ENCODE peak calls at places on chromosomes 3 and 15, in seven cellular contexts. One of them, this sample, is unnamed.

GRCh38 chr3:139308156-139309017 is 35.4 kb upstream of the MRPS22 start:
- DNase-seq in HCT116: no peak
- DNase-seq in Peyer's patch: no peak
- DNase-seq in adrenal gland: no peak
- DNase-seq in tibial nerve: no peak
- DNase-seq in HepG2: no peak
- DNase-seq in OCI-LY7: no peak
- DNase-seq in this sample: no peak

GRCh38 chr3:16410659-16411058 is 102.8 kb downstream of the RFTN1 start:
- DNase-seq in HCT116: no peak
- DNase-seq in Peyer's patch: no peak
- DNase-seq in adrenal gland: no peak
- DNase-seq in tibial nerve: no peak
- DNase-seq in HepG2: no peak
- DNase-seq in OCI-LY7: no peak
- DNase-seq in this sample: no peak

GRCh38 chr3:172708905-172709775 is 1.7 kb downstream of the NCEH1 start:
- DNase-seq in HCT116: no peak
- DNase-seq in Peyer's patch: no peak
- DNase-seq in adrenal gland: no peak
- DNase-seq in tibial nerve: no peak
- DNase-seq in HepG2: no peak
- DNase-seq in OCI-LY7: no peak
- DNase-seq in this sample: no peak

GRCh38 chr3:122621112-122621511 is 43.7 kb downstream of the PARP15 start:
- DNase-seq in HCT116: no peak
- DNase-seq in Peyer's patch: no peak
- DNase-seq in adrenal gland: no peak
- DNase-seq in tibial nerve: no peak
- DNase-seq in HepG2: no peak
- DNase-seq in OCI-LY7: peak
- DNase-seq in this sample: no peak

GRCh38 chr15:77674327-77674726 is 41.6 kb upstream of the LINGO1 start:
- DNase-seq in HCT116: no peak
- DNase-seq in Peyer's patch: no peak
- DNase-seq in adrenal gland: no peak
- DNase-seq in tibial nerve: no peak
- DNase-seq in HepG2: no peak
- DNase-seq in OCI-LY7: no peak
- DNase-seq in this sample: no peak

GRCh38 chr15:77013786-77014136 is 18.8 kb downstream of the PSTPIP1 start:
- DNase-seq in HCT116: peak
- DNase-seq in Peyer's patch: no peak
- DNase-seq in adrenal gland: no peak
- DNase-seq in tibial nerve: no peak
- DNase-seq in HepG2: no peak
- DNase-seq in OCI-LY7: no peak
- DNase-seq in this sample: no peak

GRCh38 chr3:61449327-61450040 is 111.9 kb upstream of the PTPRG start:
- DNase-seq in HCT116: no peak
- DNase-seq in Peyer's patch: no peak
- DNase-seq in adrenal gland: no peak
- DNase-seq in tibial nerve: no peak
- DNase-seq in HepG2: no peak
- DNase-seq in OCI-LY7: no peak
- DNase-seq in this sample: no peak

GRCh38 chr15:39140060-39140604 is 440.7 kb upstream of the THBS1 start:
- DNase-seq in HCT116: no peak
- DNase-seq in Peyer's patch: no peak
- DNase-seq in adrenal gland: peak
- DNase-seq in tibial nerve: no peak
- DNase-seq in HepG2: peak
- DNase-seq in OCI-LY7: no peak
- DNase-seq in this sample: no peak

GRCh38 chr3:52636673-52637072 is 49.0 kb downstream of the PBRM1 start:
- DNase-seq in HCT116: peak
- DNase-seq in Peyer's patch: no peak
- DNase-seq in adrenal gland: no peak
- DNase-seq in tibial nerve: no peak
- DNase-seq in HepG2: no peak
- DNase-seq in OCI-LY7: no peak
- DNase-seq in this sample: no peak

GRCh38 chr3:38281895-38282686 is at the start of gene SLC22A14:
- DNase-seq in HCT116: no peak
- DNase-seq in Peyer's patch: no peak
- DNase-seq in adrenal gland: no peak
- DNase-seq in tibial nerve: no peak
- DNase-seq in HepG2: peak
- DNase-seq in OCI-LY7: no peak
- DNase-seq in this sample: no peak

GRCh38 chr3:194532591-194532990 is 45.8 kb upstream of the ATP13A3 start:
- DNase-seq in HCT116: no peak
- DNase-seq in Peyer's patch: no peak
- DNase-seq in adrenal gland: no peak
- DNase-seq in tibial nerve: no peak
- DNase-seq in HepG2: no peak
- DNase-seq in OCI-LY7: no peak
- DNase-seq in this sample: no peak

GRCh38 chr3:101675709-101676218 is 1.2 kb downstream of the ZBTB11 start:
- DNase-seq in HCT116: no peak
- DNase-seq in Peyer's patch: no peak
- DNase-seq in adrenal gland: peak
- DNase-seq in tibial nerve: peak
- DNase-seq in HepG2: no peak
- DNase-seq in OCI-LY7: peak
- DNase-seq in this sample: no peak

GRCh38 chr3:176971613-176972174 is 225.6 kb downstream of the TBL1XR1 start:
- DNase-seq in HCT116: no peak
- DNase-seq in Peyer's patch: no peak
- DNase-seq in adrenal gland: no peak
- DNase-seq in tibial nerve: no peak
- DNase-seq in HepG2: no peak
- DNase-seq in OCI-LY7: no peak
- DNase-seq in this sample: no peak

GRCh38 chr3:184741798-184742675 is 30.2 kb upstream of the MAGEF1 start:
- DNase-seq in HCT116: no peak
- DNase-seq in Peyer's patch: no peak
- DNase-seq in adrenal gland: no peak
- DNase-seq in tibial nerve: no peak
- DNase-seq in HepG2: no peak
- DNase-seq in OCI-LY7: no peak
- DNase-seq in this sample: no peak

GRCh38 chr15:57640935-57641682 is 49.4 kb downstream of the MYZAP start:
- DNase-seq in HCT116: no peak
- DNase-seq in Peyer's patch: no peak
- DNase-seq in adrenal gland: no peak
- DNase-seq in tibial nerve: no peak
- DNase-seq in HepG2: peak
- DNase-seq in OCI-LY7: peak
- DNase-seq in this sample: no peak

GRCh38 chr3:194337965-194338753 is 13.0 kb downstream of the CPN2 start:
- DNase-seq in HCT116: no peak
- DNase-seq in Peyer's patch: no peak
- DNase-seq in adrenal gland: no peak
- DNase-seq in tibial nerve: no peak
- DNase-seq in HepG2: no peak
- DNase-seq in OCI-LY7: no peak
- DNase-seq in this sample: no peak

GRCh38 chr3:46368569-46368968 is 2.2 kb upstream of the CCR5 start:
- DNase-seq in HCT116: no peak
- DNase-seq in Peyer's patch: no peak
- DNase-seq in adrenal gland: peak
- DNase-seq in tibial nerve: peak
- DNase-seq in HepG2: no peak
- DNase-seq in OCI-LY7: peak
- DNase-seq in this sample: no peak

GRCh38 chr15:90241343-90242192 is 7.6 kb downstream of the GDPGP1 start:
- DNase-seq in HCT116: no peak
- DNase-seq in Peyer's patch: no peak
- DNase-seq in adrenal gland: peak
- DNase-seq in tibial nerve: no peak
- DNase-seq in HepG2: no peak
- DNase-seq in OCI-LY7: no peak
- DNase-seq in this sample: no peak

GRCh38 chr3:155233213-155233612 is 60.3 kb downstream of the STRIT1 start:
- DNase-seq in HCT116: no peak
- DNase-seq in Peyer's patch: no peak
- DNase-seq in adrenal gland: peak
- DNase-seq in tibial nerve: peak
- DNase-seq in HepG2: no peak
- DNase-seq in OCI-LY7: no peak
- DNase-seq in this sample: peak

GRCh38 chr3:62028236-62028635 is 345.1 kb downstream of the FEZF2 start:
- DNase-seq in HCT116: no peak
- DNase-seq in Peyer's patch: no peak
- DNase-seq in adrenal gland: no peak
- DNase-seq in tibial nerve: no peak
- DNase-seq in HepG2: no peak
- DNase-seq in OCI-LY7: no peak
- DNase-seq in this sample: no peak

GRCh38 chr3:18758047-18758704 is 333.0 kb upstream of the SATB1 start:
- DNase-seq in HCT116: peak
- DNase-seq in Peyer's patch: no peak
- DNase-seq in adrenal gland: no peak
- DNase-seq in tibial nerve: peak
- DNase-seq in HepG2: peak
- DNase-seq in OCI-LY7: peak
- DNase-seq in this sample: no peak

GRCh38 chr3:94336076-94336741 is 273.3 kb downstream of the NSUN3 start:
- DNase-seq in HCT116: peak
- DNase-seq in Peyer's patch: no peak
- DNase-seq in adrenal gland: no peak
- DNase-seq in tibial nerve: no peak
- DNase-seq in HepG2: peak
- DNase-seq in OCI-LY7: peak
- DNase-seq in this sample: no peak

GRCh38 chr3:46931631-46932441 is 44.7 kb downstream of the CCDC12 start:
- DNase-seq in HCT116: no peak
- DNase-seq in Peyer's patch: peak
- DNase-seq in adrenal gland: peak
- DNase-seq in tibial nerve: peak
- DNase-seq in HepG2: peak
- DNase-seq in OCI-LY7: no peak
- DNase-seq in this sample: peak

GRCh38 chr3:40990062-40990456 is 209.2 kb upstream of the CTNNB1 start:
- DNase-seq in HCT116: no peak
- DNase-seq in Peyer's patch: no peak
- DNase-seq in adrenal gland: no peak
- DNase-seq in tibial nerve: no peak
- DNase-seq in HepG2: no peak
- DNase-seq in OCI-LY7: no peak
- DNase-seq in this sample: no peak

GRCh38 chr15:101012326-101013040 is 93.3 kb downstream of the LRRK1 start:
- DNase-seq in HCT116: no peak
- DNase-seq in Peyer's patch: no peak
- DNase-seq in adrenal gland: no peak
- DNase-seq in tibial nerve: peak
- DNase-seq in HepG2: no peak
- DNase-seq in OCI-LY7: no peak
- DNase-seq in this sample: no peak

GRCh38 chr3:58358092-58358491 is 25.4 kb downstream of the PXK start:
- DNase-seq in HCT116: no peak
- DNase-seq in Peyer's patch: no peak
- DNase-seq in adrenal gland: no peak
- DNase-seq in tibial nerve: no peak
- DNase-seq in HepG2: no peak
- DNase-seq in OCI-LY7: no peak
- DNase-seq in this sample: no peak
- TF ChIP-seq CTCF in HCT116: no peak
- TF ChIP-seq CTCF in Peyer's patch: no peak
- TF ChIP-seq CTCF in adrenal gland: no peak
- TF ChIP-seq CTCF in tibial nerve: no peak
- TF ChIP-seq CTCF in HepG2: no peak
- TF ChIP-seq CTCF in OCI-LY7: peak
- TF ChIP-seq CTCF in this sample: no peak

DNA sequence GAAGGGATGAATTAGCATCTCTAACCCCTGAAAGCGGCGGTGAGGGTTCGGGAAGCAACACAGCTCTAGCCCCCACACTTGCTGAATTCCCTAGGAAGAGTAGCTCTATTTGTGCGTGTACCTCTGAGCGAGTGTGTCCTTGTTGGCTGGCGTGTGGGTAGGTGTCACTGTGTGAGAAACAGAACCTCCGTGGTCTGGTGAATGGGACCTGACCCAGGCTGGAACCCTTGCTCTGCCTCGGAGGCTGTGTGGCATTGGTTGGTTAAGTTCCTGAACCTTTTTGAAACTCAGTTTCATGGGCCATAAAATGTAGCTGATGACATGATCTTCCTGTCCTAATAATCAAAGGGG is 414 bp upstream of the TMEM115 start:
- DNase-seq in HCT116: no peak
- DNase-seq in Peyer's patch: no peak
- DNase-seq in adrenal gland: no peak
- DNase-seq in tibial nerve: no peak
- DNase-seq in HepG2: no peak
- DNase-seq in OCI-LY7: no peak
- DNase-seq in this sample: no peak
- H3K27ac ChIP-seq in HCT116: no peak
- H3K27ac ChIP-seq in Peyer's patch: peak
- H3K27ac ChIP-seq in adrenal gland: no peak
- H3K27ac ChIP-seq in tibial nerve: no peak
- H3K27ac ChIP-seq in HepG2: no peak
- H3K27ac ChIP-seq in OCI-LY7: no peak
- H3K27ac ChIP-seq in this sample: peak

GRCh38 chr3:43690400-43691119 is at the start of gene ABHD5:
- DNase-seq in HCT116: peak
- DNase-seq in Peyer's patch: peak
- DNase-seq in adrenal gland: peak
- DNase-seq in tibial nerve: peak
- DNase-seq in HepG2: peak
- DNase-seq in OCI-LY7: peak
- DNase-seq in this sample: peak

GRCh38 chr3:43689766-43690399 is 855 bp upstream of the ABHD5 start:
- DNase-seq in HCT116: no peak
- DNase-seq in Peyer's patch: no peak
- DNase-seq in adrenal gland: no peak
- DNase-seq in tibial nerve: no peak
- DNase-seq in HepG2: no peak
- DNase-seq in OCI-LY7: no peak
- DNase-seq in this sample: no peak

GRCh38 chr3:43692971-43693370 is 2.2 kb downstream of the ABHD5 start:
- DNase-seq in HCT116: no peak
- DNase-seq in Peyer's patch: no peak
- DNase-seq in adrenal gland: no peak
- DNase-seq in tibial nerve: no peak
- DNase-seq in HepG2: no peak
- DNase-seq in OCI-LY7: no peak
- DNase-seq in this sample: no peak

GRCh38 chr3:43692085-43692484 is 1.3 kb downstream of the ABHD5 start:
- DNase-seq in HCT116: no peak
- DNase-seq in Peyer's patch: no peak
- DNase-seq in adrenal gland: no peak
- DNase-seq in tibial nerve: no peak
- DNase-seq in HepG2: no peak
- DNase-seq in OCI-LY7: no peak
- DNase-seq in this sample: no peak

GRCh38 chr3:43691120-43692002 is 623 bp downstream of the ABHD5 start:
- DNase-seq in HCT116: peak
- DNase-seq in Peyer's patch: peak
- DNase-seq in adrenal gland: peak
- DNase-seq in tibial nerve: peak
- DNase-seq in HepG2: peak
- DNase-seq in OCI-LY7: peak
- DNase-seq in this sample: peak
- TF ChIP-seq CTCF in HCT116: no peak
- TF ChIP-seq CTCF in Peyer's patch: no peak
- TF ChIP-seq CTCF in adrenal gland: no peak
- TF ChIP-seq CTCF in tibial nerve: no peak
- TF ChIP-seq CTCF in HepG2: no peak
- TF ChIP-seq CTCF in OCI-LY7: no peak
- TF ChIP-seq CTCF in this sample: no peak

GRCh38 chr3:124032881-124033359 is 41.0 kb upstream of the ROPN1 start:
- DNase-seq in HCT116: peak
- DNase-seq in Peyer's patch: peak
- DNase-seq in adrenal gland: peak
- DNase-seq in tibial nerve: peak
- DNase-seq in HepG2: peak
- DNase-seq in OCI-LY7: no peak
- DNase-seq in this sample: peak
- H3K27ac ChIP-seq in HCT116: peak
- H3K27ac ChIP-seq in Peyer's patch: peak
- H3K27ac ChIP-seq in adrenal gland: peak
- H3K27ac ChIP-seq in tibial nerve: peak
- H3K27ac ChIP-seq in HepG2: no peak
- H3K27ac ChIP-seq in OCI-LY7: no peak
- H3K27ac ChIP-seq in this sample: peak

This sample was measured in gastrocnemius medialis.